ENCODE peak calls at places on chromosome X, in eight cellular contexts. J is stomach, K is kidney epithelial cell, T is mammary epithelial cell, V is lower lobe of right lung, D is endothelial cell, I is heart right ventricle, U is thoracic aorta. A is an unnamed sample.
A peak's percentile ranks its signal among the peaks of the same experiment; 100 is the strongest.

GRCh38 chrX:54248309-54248708 is 65.3 kb upstream of the FAM120C start:
- DNase-seq in K (peak; percentile 1), D (no peak), U (no peak), V (no peak), J (no peak), I (no peak), T (peak; percentile 28), A (no peak)

GRCh38 chrX:130916636-130917422 is 13.8 kb upstream of the ENOX2 start:
- DNase-seq in D (peak; percentile 45), T (peak; percentile 21), U (no peak), V (no peak), I (no peak), J (peak; percentile 28), K (no peak), A (no peak)

GRCh38 chrX:33188286-33188685 is 23.1 kb downstream of the DMD start:
- DNase-seq in K (no peak), U (no peak), I (no peak), J (no peak), T (no peak), V (no peak), D (no peak), A (no peak)

GRCh38 chrX:87580862-87581261 is 63.3 kb downstream of the KLHL4 start:
- DNase-seq in I (no peak), U (no peak), K (no peak), T (no peak), J (no peak), V (no peak), D (no peak), A (no peak)

GRCh38 chrX:150482537-150483217 is 85.7 kb upstream of the MTM1 start:
- DNase-seq in V (no peak), J (no peak), K (peak; percentile 59), D (no peak), U (peak; percentile 17), I (no peak), T (peak; percentile 92), A (no peak)

GRCh38 chrX:80876877-80877276 is 67.2 kb upstream of the BRWD3 start:
- DNase-seq in I (no peak), V (no peak), T (peak; percentile 11), K (peak; percentile 1), U (no peak), D (no peak), J (no peak), A (no peak)

GRCh38 chrX:38052096-38052495 is 45.7 kb downstream of the SYTL5 start:
- DNase-seq in D (no peak), U (no peak), J (no peak), I (no peak), T (peak; percentile 86), V (no peak), K (peak; percentile 77), A (peak; percentile 27)

GRCh38 chrX:133698298-133698697 is 283.0 kb upstream of the GPC4 start:
- DNase-seq in K (no peak), J (no peak), V (no peak), T (no peak), U (no peak), I (no peak), D (no peak), A (no peak)

GRCh38 chrX:104641176-104641575 is 75.2 kb downstream of the IL1RAPL2 start:
- DNase-seq in V (no peak), J (no peak), U (no peak), T (no peak), I (no peak), K (no peak), D (peak; percentile 2), A (no peak)

GRCh38 chrX:53190363-53190960 is 34.5 kb downstream of the KDM5C start:
- DNase-seq in U (no peak), T (no peak), D (peak; percentile 9), V (no peak), I (no peak), K (no peak), J (no peak), A (no peak)
- TF ChIP-seq CTCF in U (no peak), T (peak; percentile 2), D (no peak), V (no peak), I (no peak), K (peak; percentile 16), J (no peak), A (peak; percentile 14)

GRCh38 chrX:68808686-68809357 is 20.0 kb upstream of the EFNB1 start:
- DNase-seq in D (no peak), K (no peak), V (no peak), U (no peak), J (no peak), T (no peak), I (peak; percentile 25), A (no peak)

GRCh38 chrX:68807818-68808217 is 21.0 kb upstream of the EFNB1 start:
- DNase-seq in D (peak; percentile 38), I (no peak), V (no peak), T (no peak), J (no peak), K (no peak), U (no peak), A (no peak)
- TF ChIP-seq CTCF in D (peak; percentile 28), I (peak; percentile 49), V (peak; percentile 44), T (peak; percentile 22), J (no peak), K (peak; percentile 30), U (no peak), A (peak; percentile 30)

DNA sequence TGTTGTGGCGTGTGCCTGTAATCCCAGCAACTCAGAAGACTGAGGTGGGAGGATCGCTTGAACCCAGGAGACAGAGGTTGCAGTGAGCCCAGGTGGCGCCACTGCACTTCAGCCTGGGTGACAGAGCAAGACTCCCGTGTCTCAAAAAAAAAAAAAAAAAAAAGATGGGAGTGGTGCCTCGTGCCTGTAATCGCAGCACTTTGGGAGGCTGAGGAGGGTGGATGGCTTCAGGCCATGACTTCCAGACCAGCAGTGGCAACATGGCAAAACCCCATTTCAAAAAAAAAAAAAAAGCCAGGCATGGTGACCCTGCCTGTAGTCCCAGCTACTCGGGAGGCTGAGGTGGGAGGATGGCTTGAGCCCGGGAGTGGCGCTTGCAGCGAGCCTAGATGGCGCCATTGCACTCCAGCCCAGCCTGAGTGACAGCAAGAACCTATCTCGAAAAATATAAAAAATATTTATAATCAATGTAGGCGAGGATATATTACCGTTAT is 27.0 kb downstream of the EIF2S3 start:
- DNase-seq in I (peak; percentile 47), K (no peak), U (no peak), T (peak; percentile 59), J (peak; percentile 64), V (peak; percentile 55), D (peak; percentile 43), A (peak; percentile 29)
- TF ChIP-seq CTCF in I (peak; percentile 40), K (peak; percentile 63), U (peak; percentile 16), T (peak; percentile 26), J (no peak), V (peak; percentile 46), D (no peak), A (peak; percentile 57)

GRCh38 chrX:137646472-137646871 is 80.5 kb downstream of the ZIC3 start:
- DNase-seq in I (no peak), V (no peak), T (no peak), J (no peak), D (no peak), U (no peak), K (no peak), A (no peak)

GRCh38 chrX:137654481-137654880 is 88.6 kb downstream of the ZIC3 start:
- DNase-seq in J (no peak), I (no peak), D (no peak), U (no peak), T (no peak), V (no peak), K (no peak), A (no peak)

GRCh38 chrX:137651647-137652046 is 85.7 kb downstream of the ZIC3 start:
- DNase-seq in T (no peak), V (no peak), D (no peak), U (no peak), K (no peak), I (no peak), J (no peak), A (no peak)
- TF ChIP-seq CTCF in T (no peak), V (no peak), D (no peak), U (no peak), K (no peak), I (no peak), J (no peak), A (no peak)

DNA sequence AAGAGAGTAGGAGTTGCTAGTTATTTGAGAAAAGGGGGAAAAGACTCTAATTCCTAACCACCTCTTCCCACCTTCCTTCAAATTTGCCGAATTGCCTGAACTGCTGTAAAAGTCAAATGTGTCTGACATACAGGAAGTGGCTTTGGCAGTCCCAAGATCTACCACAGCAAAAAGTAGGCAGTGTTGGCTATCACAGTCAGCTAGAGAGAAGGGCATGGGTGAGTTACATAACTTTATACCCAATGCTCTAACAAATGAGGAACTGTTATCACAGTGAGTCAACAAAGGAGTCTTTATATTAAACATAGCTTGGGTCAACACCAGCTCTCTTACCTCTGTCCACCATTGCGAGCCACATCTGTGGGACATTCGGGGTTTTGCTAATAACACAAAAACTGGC is 2.4 kb upstream of the MBNL3 start:
- DNase-seq in K (no peak), U (no peak), T (peak; percentile 65), J (no peak), V (no peak), I (no peak), D (no peak), A (no peak)
- TF ChIP-seq CTCF in K (no peak), U (no peak), T (peak; percentile 21), J (peak; percentile 34), V (no peak), I (no peak), D (no peak), A (no peak)

DNA sequence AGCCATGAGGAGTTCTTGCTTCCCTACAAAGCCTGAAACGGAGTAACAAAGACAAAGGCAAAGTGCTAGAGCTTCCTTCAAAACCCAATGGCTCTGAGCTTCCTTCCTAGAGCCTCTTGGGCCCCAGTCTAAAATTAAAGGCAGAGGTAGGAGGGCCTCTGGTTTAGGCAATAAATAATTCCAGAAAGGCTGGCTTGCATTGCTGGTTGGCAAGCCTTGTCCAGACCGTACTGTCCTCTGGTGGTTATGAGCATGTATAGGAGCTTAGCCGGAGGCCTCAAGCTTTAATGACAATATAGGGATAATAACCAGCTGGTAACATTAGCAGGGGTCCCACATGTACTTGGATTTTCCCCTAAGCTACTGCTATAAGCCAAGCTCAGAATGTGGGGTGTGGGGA is 237.3 kb downstream of the AR start:
- DNase-seq in D (no peak), I (no peak), T (no peak), K (no peak), V (no peak), J (no peak), U (no peak), A (no peak)
- TF ChIP-seq CTCF in D (no peak), I (peak; percentile 23), T (no peak), K (no peak), V (peak; percentile 24), J (peak; percentile 3), U (peak; percentile 18), A (peak; percentile 54)

DNA sequence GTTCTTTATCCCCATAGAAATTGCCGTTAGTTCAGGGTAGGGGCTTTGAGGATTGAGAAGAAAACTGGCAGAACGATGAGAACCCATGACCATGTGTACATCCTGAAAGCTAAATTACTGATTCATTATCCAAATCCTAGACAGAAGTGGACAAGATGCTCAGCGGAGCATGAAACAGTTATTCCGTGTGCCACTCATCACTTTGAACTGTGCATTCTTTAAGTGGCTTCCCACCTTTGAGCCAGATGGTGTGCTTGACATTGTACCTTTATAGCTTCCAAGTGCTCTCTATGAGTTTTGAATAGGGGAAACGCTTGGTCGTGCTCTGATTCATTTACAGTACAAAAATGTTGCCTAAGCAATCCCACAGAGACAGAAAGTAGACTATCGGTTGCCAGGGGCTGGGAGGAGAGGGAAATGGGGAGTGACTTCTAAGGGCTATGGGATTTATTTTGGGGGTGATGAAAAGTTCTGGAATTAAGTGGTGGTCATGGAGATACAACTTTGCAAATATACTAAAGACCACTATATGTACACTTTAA is 100.0 kb downstream of the DOCK11 start:
- DNase-seq in K (no peak), U (no peak), V (no peak), I (no peak), T (no peak), D (no peak), J (no peak), A (no peak)
- TF ChIP-seq CTCF in K (no peak), U (no peak), V (no peak), I (no peak), T (no peak), D (no peak), J (no peak), A (no peak)

A was measured in AG09319.